ENCODE peak calls at places on chromosomes 11 and 22, in nine cellular contexts. One of them, this sample, is unnamed.

GRCh38 chr22:18056802-18057474 is 20.9 kb upstream of the PEX26 start:
- DNase-seq in fibroblast of mammary gland: no peak
- DNase-seq in choroid plexus epithelial cell: no peak
- DNase-seq in left ventricle myocardium inferior: no peak
- DNase-seq in Caco-2: no peak
- DNase-seq in bronchial epithelial cell: no peak
- DNase-seq in ovary: no peak
- DNase-seq in stomach: no peak
- DNase-seq in fibroblast of lung: no peak
- DNase-seq in this sample: no peak

GRCh38 chr11:114302663-114303062 is 6.5 kb downstream of the NNMT start:
- DNase-seq in bronchial epithelial cell: no peak
- DNase-seq in fibroblast of lung: no peak
- DNase-seq in choroid plexus epithelial cell: no peak
- DNase-seq in ovary: no peak
- DNase-seq in left ventricle myocardium inferior: no peak
- DNase-seq in stomach: no peak
- DNase-seq in Caco-2: no peak
- DNase-seq in fibroblast of mammary gland: no peak
- DNase-seq in this sample: no peak

GRCh38 chr11:13378316-13378715 is 84.7 kb downstream of the BTBD10 start:
- DNase-seq in ovary: no peak
- DNase-seq in stomach: no peak
- DNase-seq in bronchial epithelial cell: no peak
- DNase-seq in choroid plexus epithelial cell: no peak
- DNase-seq in fibroblast of lung: no peak
- DNase-seq in left ventricle myocardium inferior: no peak
- DNase-seq in Caco-2: no peak
- DNase-seq in fibroblast of mammary gland: no peak
- DNase-seq in this sample: no peak

GRCh38 chr11:128232588-128232987 is 354.8 kb downstream of the ETS1 start:
- DNase-seq in left ventricle myocardium inferior: no peak
- DNase-seq in fibroblast of lung: no peak
- DNase-seq in bronchial epithelial cell: no peak
- DNase-seq in stomach: no peak
- DNase-seq in choroid plexus epithelial cell: no peak
- DNase-seq in ovary: no peak
- DNase-seq in fibroblast of mammary gland: no peak
- DNase-seq in Caco-2: no peak
- DNase-seq in this sample: no peak

GRCh38 chr11:134580635-134581025 is 168.6 kb upstream of the B3GAT1 start:
- DNase-seq in Caco-2: no peak
- DNase-seq in choroid plexus epithelial cell: no peak
- DNase-seq in stomach: no peak
- DNase-seq in fibroblast of mammary gland: no peak
- DNase-seq in bronchial epithelial cell: no peak
- DNase-seq in left ventricle myocardium inferior: no peak
- DNase-seq in fibroblast of lung: no peak
- DNase-seq in ovary: no peak
- DNase-seq in this sample: no peak

GRCh38 chr22:38788417-38788816 is 5.5 kb downstream of the DNAL4 start:
- DNase-seq in fibroblast of mammary gland: peak
- DNase-seq in stomach: peak
- DNase-seq in fibroblast of lung: peak
- DNase-seq in choroid plexus epithelial cell: peak
- DNase-seq in ovary: peak
- DNase-seq in Caco-2: no peak
- DNase-seq in bronchial epithelial cell: peak
- DNase-seq in left ventricle myocardium inferior: peak
- DNase-seq in this sample: peak

GRCh38 chr11:61647529-61647928 is 32.7 kb upstream of the DAGLA start:
- DNase-seq in fibroblast of mammary gland: no peak
- DNase-seq in ovary: no peak
- DNase-seq in choroid plexus epithelial cell: no peak
- DNase-seq in stomach: no peak
- DNase-seq in fibroblast of lung: no peak
- DNase-seq in bronchial epithelial cell: peak
- DNase-seq in left ventricle myocardium inferior: no peak
- DNase-seq in Caco-2: no peak
- DNase-seq in this sample: no peak

GRCh38 chr22:35894937-35895708 is 133.5 kb downstream of the RBFOX2 start:
- DNase-seq in ovary: peak
- DNase-seq in fibroblast of lung: peak
- DNase-seq in Caco-2: peak
- DNase-seq in fibroblast of mammary gland: peak
- DNase-seq in left ventricle myocardium inferior: no peak
- DNase-seq in bronchial epithelial cell: peak
- DNase-seq in stomach: no peak
- DNase-seq in choroid plexus epithelial cell: peak
- DNase-seq in this sample: peak

GRCh38 chr11:47586456-47586855 is at the start of gene FAM180B:
- DNase-seq in fibroblast of mammary gland: no peak
- DNase-seq in choroid plexus epithelial cell: no peak
- DNase-seq in stomach: no peak
- DNase-seq in left ventricle myocardium inferior: no peak
- DNase-seq in fibroblast of lung: no peak
- DNase-seq in bronchial epithelial cell: no peak
- DNase-seq in ovary: no peak
- DNase-seq in Caco-2: no peak
- DNase-seq in this sample: no peak

GRCh38 chr11:44855138-44855849 is 95.4 kb downstream of the TP53I11 start:
- DNase-seq in stomach: no peak
- DNase-seq in fibroblast of mammary gland: no peak
- DNase-seq in bronchial epithelial cell: no peak
- DNase-seq in choroid plexus epithelial cell: no peak
- DNase-seq in Caco-2: no peak
- DNase-seq in left ventricle myocardium inferior: no peak
- DNase-seq in fibroblast of lung: no peak
- DNase-seq in ovary: no peak
- DNase-seq in this sample: no peak

GRCh38 chr11:62554377-62554776 is 7.8 kb upstream of the AHNAK start:
- DNase-seq in bronchial epithelial cell: no peak
- DNase-seq in left ventricle myocardium inferior: peak
- DNase-seq in ovary: no peak
- DNase-seq in stomach: no peak
- DNase-seq in choroid plexus epithelial cell: no peak
- DNase-seq in Caco-2: peak
- DNase-seq in fibroblast of lung: no peak
- DNase-seq in fibroblast of mammary gland: no peak
- DNase-seq in this sample: peak

GRCh38 chr11:130545449-130546072 is 97.1 kb downstream of the ADAMTS15 start:
- DNase-seq in Caco-2: no peak
- DNase-seq in choroid plexus epithelial cell: no peak
- DNase-seq in fibroblast of mammary gland: no peak
- DNase-seq in ovary: no peak
- DNase-seq in stomach: no peak
- DNase-seq in left ventricle myocardium inferior: no peak
- DNase-seq in bronchial epithelial cell: no peak
- DNase-seq in fibroblast of lung: no peak
- DNase-seq in this sample: no peak

GRCh38 chr11:104908186-104908531 is 9.9 kb upstream of the CASP12 start:
- DNase-seq in stomach: no peak
- DNase-seq in bronchial epithelial cell: no peak
- DNase-seq in fibroblast of mammary gland: no peak
- DNase-seq in fibroblast of lung: no peak
- DNase-seq in left ventricle myocardium inferior: no peak
- DNase-seq in Caco-2: no peak
- DNase-seq in ovary: no peak
- DNase-seq in choroid plexus epithelial cell: no peak
- DNase-seq in this sample: no peak

GRCh38 chr11:104907521-104908185 is 9.4 kb upstream of the CASP12 start:
- DNase-seq in left ventricle myocardium inferior: no peak
- DNase-seq in ovary: no peak
- DNase-seq in choroid plexus epithelial cell: no peak
- DNase-seq in fibroblast of lung: peak
- DNase-seq in stomach: no peak
- DNase-seq in bronchial epithelial cell: no peak
- DNase-seq in Caco-2: no peak
- DNase-seq in fibroblast of mammary gland: peak
- DNase-seq in this sample: no peak

DNA sequence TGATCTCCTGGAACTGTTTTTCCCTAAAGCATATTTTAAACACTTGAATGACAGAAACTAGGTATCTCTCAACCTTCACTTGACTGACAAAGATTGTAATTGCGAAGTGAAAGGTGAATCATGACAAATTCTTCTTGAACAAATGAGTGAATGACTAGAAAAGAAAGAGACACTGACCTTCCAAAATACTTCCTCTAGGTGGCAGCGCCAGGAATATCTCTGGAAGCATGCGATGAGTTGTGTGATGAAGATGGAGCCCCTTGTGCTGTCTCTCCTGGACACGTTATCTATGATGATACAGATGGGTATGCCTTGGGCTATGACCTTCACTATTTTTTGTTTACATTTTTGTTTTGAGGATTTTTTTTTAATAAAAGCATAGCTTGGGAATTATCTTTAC is 7.0 kb upstream of the CASP12 start:
- DNase-seq in stomach: no peak
- DNase-seq in choroid plexus epithelial cell: no peak
- DNase-seq in left ventricle myocardium inferior: no peak
- DNase-seq in Caco-2: peak
- DNase-seq in fibroblast of lung: no peak
- DNase-seq in bronchial epithelial cell: no peak
- DNase-seq in ovary: no peak
- DNase-seq in fibroblast of mammary gland: no peak
- DNase-seq in this sample: peak
- TF ChIP-seq CTCF in stomach: no peak
- TF ChIP-seq CTCF in choroid plexus epithelial cell: peak
- TF ChIP-seq CTCF in left ventricle myocardium inferior: no peak
- TF ChIP-seq CTCF in Caco-2: peak
- TF ChIP-seq CTCF in fibroblast of lung: no peak
- TF ChIP-seq CTCF in bronchial epithelial cell: peak
- TF ChIP-seq CTCF in ovary: no peak
- TF ChIP-seq CTCF in fibroblast of mammary gland: peak
- TF ChIP-seq CTCF in this sample: no peak

DNA sequence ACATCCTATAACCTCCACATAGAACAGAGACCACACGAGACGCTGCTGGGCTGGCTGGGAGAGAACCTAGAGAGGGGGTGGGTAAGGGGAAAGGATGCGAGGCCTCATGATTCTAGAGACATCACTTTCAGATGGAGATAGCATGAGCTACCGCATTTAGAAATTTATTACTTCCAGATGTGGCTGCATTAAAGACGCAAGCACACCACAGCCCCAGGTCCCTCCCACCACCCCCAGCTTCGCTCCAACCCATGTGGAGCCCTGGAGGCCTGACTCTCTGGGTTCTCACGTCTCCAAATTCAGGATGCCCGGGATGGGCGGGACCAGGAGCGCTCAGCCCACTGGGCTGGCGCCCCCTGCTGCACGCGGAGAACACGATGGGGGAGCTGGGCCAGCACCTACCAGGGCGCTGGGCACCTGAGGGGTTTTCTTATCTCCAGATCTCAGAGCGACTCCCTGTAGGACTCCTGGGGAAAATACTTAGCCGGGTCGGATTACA is 13.6 kb downstream of the MRPL21 start:
- DNase-seq in fibroblast of lung: peak
- DNase-seq in fibroblast of mammary gland: peak
- DNase-seq in ovary: peak
- DNase-seq in stomach: no peak
- DNase-seq in Caco-2: peak
- DNase-seq in choroid plexus epithelial cell: peak
- DNase-seq in bronchial epithelial cell: no peak
- DNase-seq in left ventricle myocardium inferior: peak
- DNase-seq in this sample: no peak
- TF ChIP-seq CTCF in fibroblast of lung: peak
- TF ChIP-seq CTCF in fibroblast of mammary gland: peak
- TF ChIP-seq CTCF in ovary: no peak
- TF ChIP-seq CTCF in stomach: no peak
- TF ChIP-seq CTCF in Caco-2: peak
- TF ChIP-seq CTCF in choroid plexus epithelial cell: peak
- TF ChIP-seq CTCF in bronchial epithelial cell: peak
- TF ChIP-seq CTCF in left ventricle myocardium inferior: peak
- TF ChIP-seq CTCF in this sample: peak

DNA sequence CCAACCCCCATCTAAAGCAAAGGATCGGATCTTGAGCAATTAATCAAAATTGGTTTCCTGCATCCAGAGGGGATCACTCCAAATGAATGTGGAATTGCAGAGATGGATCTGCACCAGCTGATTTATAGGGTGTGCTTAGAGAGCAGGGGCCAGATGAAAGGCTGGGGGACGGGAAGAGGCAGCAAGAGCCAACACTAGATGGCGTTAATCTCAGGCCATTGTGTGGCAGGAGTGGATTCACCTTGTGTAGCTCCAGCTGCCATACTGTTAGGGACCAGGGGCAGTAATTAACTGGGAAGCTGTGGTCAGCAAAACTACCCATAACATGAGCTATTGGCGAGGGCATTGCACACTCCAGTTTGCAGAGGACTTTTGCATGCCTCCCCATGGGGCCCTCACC is 35.6 kb downstream of the SERPINH1 start:
- DNase-seq in fibroblast of mammary gland: peak
- DNase-seq in fibroblast of lung: no peak
- DNase-seq in ovary: no peak
- DNase-seq in stomach: no peak
- DNase-seq in Caco-2: peak
- DNase-seq in choroid plexus epithelial cell: peak
- DNase-seq in bronchial epithelial cell: peak
- DNase-seq in left ventricle myocardium inferior: no peak
- DNase-seq in this sample: peak
- TF ChIP-seq CTCF in fibroblast of mammary gland: peak
- TF ChIP-seq CTCF in fibroblast of lung: peak
- TF ChIP-seq CTCF in ovary: no peak
- TF ChIP-seq CTCF in stomach: no peak
- TF ChIP-seq CTCF in Caco-2: peak
- TF ChIP-seq CTCF in choroid plexus epithelial cell: peak
- TF ChIP-seq CTCF in bronchial epithelial cell: peak
- TF ChIP-seq CTCF in left ventricle myocardium inferior: peak
- TF ChIP-seq CTCF in this sample: peak

DNA sequence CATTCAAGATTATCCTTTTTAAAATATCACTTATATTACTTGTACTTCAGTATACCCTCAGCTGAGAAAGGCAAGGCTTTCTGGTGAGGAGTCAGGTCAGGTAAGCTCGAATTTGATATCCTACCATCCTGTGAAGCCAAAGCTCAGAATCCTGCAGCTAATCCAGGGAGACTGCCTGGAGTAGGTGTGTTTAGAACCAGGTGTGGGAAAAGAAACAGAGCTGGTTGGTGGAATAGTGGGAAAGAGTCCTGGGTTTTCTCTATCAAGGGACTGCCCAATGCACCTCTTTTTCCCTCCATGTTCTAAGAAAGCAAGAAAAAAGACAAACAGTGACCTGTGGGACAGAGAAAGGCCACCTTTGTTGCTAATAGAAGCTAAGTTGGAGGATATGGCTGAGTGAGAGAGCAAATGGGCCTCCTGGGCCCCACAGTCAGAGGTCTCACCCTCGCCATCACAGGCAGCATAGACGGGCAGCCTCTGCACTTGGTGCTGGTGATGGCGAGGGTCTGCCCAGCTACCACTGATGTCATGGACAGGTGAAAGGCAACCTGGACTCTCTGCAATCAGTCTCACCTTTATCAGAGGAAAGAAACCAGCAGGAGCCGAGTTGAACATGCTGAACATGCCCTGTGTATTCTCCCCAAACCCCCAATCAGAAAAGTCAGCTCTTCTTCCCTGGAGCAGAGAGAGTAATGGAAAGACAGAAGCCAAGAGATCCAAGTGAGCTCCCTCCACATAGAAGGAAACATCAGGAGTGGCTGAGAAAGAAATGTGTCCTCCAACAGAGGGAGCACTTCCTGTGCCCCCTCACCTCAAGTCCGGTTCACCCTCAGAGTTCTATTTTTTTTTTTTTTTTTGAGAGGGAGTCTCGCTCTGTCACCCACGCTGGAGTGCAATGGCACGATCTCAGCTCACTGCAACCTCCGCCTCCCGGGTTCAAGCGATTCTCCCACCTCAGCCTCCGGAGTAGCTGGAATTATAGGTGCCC is 491.3 kb downstream of the BUD13 start:
- DNase-seq in left ventricle myocardium inferior: no peak
- DNase-seq in fibroblast of lung: no peak
- DNase-seq in fibroblast of mammary gland: no peak
- DNase-seq in bronchial epithelial cell: no peak
- DNase-seq in stomach: no peak
- DNase-seq in Caco-2: no peak
- DNase-seq in choroid plexus epithelial cell: no peak
- DNase-seq in ovary: no peak
- DNase-seq in this sample: no peak
- TF ChIP-seq CTCF in left ventricle myocardium inferior: no peak
- TF ChIP-seq CTCF in fibroblast of lung: no peak
- TF ChIP-seq CTCF in fibroblast of mammary gland: no peak
- TF ChIP-seq CTCF in bronchial epithelial cell: no peak
- TF ChIP-seq CTCF in stomach: no peak
- TF ChIP-seq CTCF in Caco-2: peak
- TF ChIP-seq CTCF in choroid plexus epithelial cell: no peak
- TF ChIP-seq CTCF in ovary: no peak
- TF ChIP-seq CTCF in this sample: no peak